ENCODE peak calls at places on chromosomes 5 and 9, in four cellular contexts. W is upper lobe of right lung, U is foreskin fibroblast, H is GM23338. K is an unnamed sample.

GRCh38 chr5:96616801-96617200 is 45.4 kb upstream of the CAST start:
- DNase-seq in W (no peak), U (no peak), H (no peak), K (no peak)

GRCh38 chr9:706073-706472 is 135.4 kb upstream of the DMRT1 start:
- DNase-seq in W (no peak), U (no peak), H (no peak), K (no peak)

GRCh38 chr5:75616961-75617660 is 5.9 kb downstream of the ANKDD1B start:
- DNase-seq in W (no peak), U (no peak), H (no peak), K (peak; percentile 78)

GRCh38 chr9:135605238-135605781 is 34.0 kb downstream of the GLT6D1 start:
- DNase-seq in W (peak; percentile 53), U (no peak), H (no peak), K (no peak)

GRCh38 chr9:13568851-13569618 is 289.5 kb upstream of the MPDZ start:
- DNase-seq in W (no peak), U (no peak), H (peak; percentile 46), K (peak; percentile 39)

GRCh38 chr9:95317119-95317892 is at the start of gene FANCC:
- DNase-seq in W (peak; percentile 97), U (peak; percentile 86), H (peak; percentile 97), K (peak; percentile 81)

GRCh38 chr9:117725426-117725887 is 21.3 kb downstream of the TLR4 start:
- DNase-seq in W (no peak), U (no peak), H (no peak), K (peak; percentile 27)

GRCh38 chr5:141771031-141771430 is 89.0 kb upstream of the ARAP3 start:
- DNase-seq in W (no peak), U (no peak), H (peak; percentile 37), K (no peak)

GRCh38 chr5:672329-673139 is 20.6 kb downstream of the TPPP start:
- DNase-seq in W (peak; percentile 79), U (peak; percentile 25), H (peak; percentile 93), K (peak; percentile 70)

GRCh38 chr9:83972286-83972685 is 7.7 kb downstream of the HNRNPK start:
- DNase-seq in W (no peak), U (no peak), H (no peak), K (no peak)

GRCh38 chr5:142017832-142018427 is 5.1 kb upstream of the GNPDA1 start:
- DNase-seq in W (no peak), U (no peak), H (no peak), K (peak; percentile 37)

GRCh38 chr9:122374885-122375420 is 4.1 kb downstream of the PTGS1 start:
- DNase-seq in W (peak; percentile 73), U (peak; percentile 81), H (peak; percentile 52), K (peak; percentile 80)

GRCh38 chr9:96818535-96818934 is 35.8 kb downstream of the ZNF782 start:
- DNase-seq in W (no peak), U (no peak), H (peak; percentile 20), K (peak; percentile 1)

GRCh38 chr5:74648835-74649286 is 8.3 kb upstream of the ENC1 start:
- DNase-seq in W (no peak), U (peak; percentile 44), H (peak; percentile 72), K (peak; percentile 79)

GRCh38 chr5:14156611-14157493 is 13.7 kb downstream of the TRIO start:
- DNase-seq in W (no peak), U (peak; percentile 91), H (no peak), K (peak; percentile 98)

GRCh38 chr5:139646111-139646510 is 2.0 kb upstream of the CXXC5 start:
- DNase-seq in W (peak; percentile 41), U (no peak), H (no peak), K (no peak)

GRCh38 chr5:142012186-142012785 is 541 bp downstream of the GNPDA1 start:
- DNase-seq in W (peak; percentile 79), U (no peak), H (peak; percentile 81), K (peak; percentile 57)

GRCh38 chr5:172383231-172383802 is 71.0 kb downstream of the SH3PXD2B start:
- DNase-seq in W (no peak), U (peak; percentile 16), H (no peak), K (peak; percentile 74)

GRCh38 chr5:39998518-39998917 is 573.7 kb upstream of the DAB2 start:
- DNase-seq in W (no peak), U (peak; percentile 44), H (no peak), K (no peak)

GRCh38 chr5:43000198-43000840 is 39.8 kb downstream of the ANXA2R start:
- DNase-seq in W (no peak), U (no peak), H (peak; percentile 71), K (peak; percentile 33)
- H3K4me3 ChIP-seq in W (peak overlapping the region; percentile 24), U (peak overlapping the region; percentile 44), H (peak overlapping the region; percentile 58), K (peak overlapping the region; percentile 49)

GRCh38 chr5:150156033-150156381 is 362 bp upstream of the PDGFRB start:
- DNase-seq in W (no peak), U (no peak), H (no peak), K (no peak)

GRCh38 chr5:150153957-150154617 is 1.6 kb downstream of the PDGFRB start:
- DNase-seq in W (no peak), U (peak; percentile 76), H (peak; percentile 57), K (peak; percentile 78)

GRCh38 chr5:150153483-150153882 is 2.2 kb downstream of the PDGFRB start:
- DNase-seq in W (no peak), U (no peak), H (no peak), K (no peak)

GRCh38 chr5:150155258-150156032 is at the start of gene PDGFRB:
- DNase-seq in W (peak; percentile 80), U (peak; percentile 94), H (peak; percentile 61), K (peak; percentile 97)

DNA sequence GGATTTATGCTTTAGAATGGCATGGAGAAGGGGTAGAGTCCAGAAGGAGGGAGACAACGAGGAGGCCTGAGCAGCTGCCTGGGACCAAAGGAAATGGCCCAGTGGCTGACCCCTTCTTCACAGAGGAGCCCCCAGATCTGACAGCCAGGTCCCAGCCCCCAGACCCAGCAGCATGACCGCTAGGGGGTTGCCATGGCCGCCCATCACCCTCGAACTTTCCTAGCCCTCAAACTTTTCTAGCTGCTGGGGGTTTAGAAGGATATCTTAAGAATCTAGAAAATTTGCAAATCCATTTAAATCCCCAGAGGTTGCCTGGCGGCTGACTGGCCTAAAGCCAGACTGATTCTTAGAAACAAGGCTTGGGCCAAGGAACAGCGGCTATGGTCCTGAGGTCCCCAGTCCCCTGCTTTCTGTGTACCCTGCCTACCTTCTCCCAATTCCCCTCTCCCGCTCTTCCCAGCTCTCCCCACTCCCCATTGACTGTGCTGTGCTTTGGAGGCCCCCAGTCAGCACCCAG is 969 bp downstream of the PDGFRB start:
- DNase-seq in W (no peak), U (no peak), H (peak; percentile 41), K (no peak)
- TF ChIP-seq CTCF in W (no peak), U (no peak), H (peak; percentile 18), K (peak; percentile 26)

GRCh38 chr5:128271859-128272446 is 188.4 kb downstream of the SLC12A2 start:
- DNase-seq in W (no peak), U (peak; percentile 60), H (peak; percentile 31), K (peak; percentile 75)

GRCh38 chr5:128273736-128274135 is 190.2 kb downstream of the SLC12A2 start:
- DNase-seq in W (no peak), U (no peak), H (no peak), K (no peak)

GRCh38 chr5:128279345-128279744 is 195.8 kb downstream of the SLC12A2 start:
- DNase-seq in W (no peak), U (no peak), H (no peak), K (no peak)

GRCh38 chr5:128274441-128274840 is 190.9 kb downstream of the SLC12A2 start:
- DNase-seq in W (no peak), U (no peak), H (no peak), K (no peak)

GRCh38 chr5:128276537-128277216 is 193.1 kb downstream of the SLC12A2 start:
- DNase-seq in W (no peak), U (peak; percentile 27), H (no peak), K (peak; percentile 35)
- H3K4me3 ChIP-seq in W (no peak overlapping the region), U (no peak overlapping the region), H (no peak overlapping the region), K (peak overlapping the region; percentile 31)

GRCh38 chr5:177554474-177555111 is at the start of gene FAM193B:
- DNase-seq in W (peak; percentile 97), U (peak; percentile 89), H (peak; percentile 98), K (peak; percentile 87)
- TF ChIP-seq CTCF in W (peak; percentile 38), U (peak; percentile 20), H (peak; percentile 35), K (peak; percentile 33)

K was measured in fibroblast of the aortic adventitia.